ENCODE peak calls at places on chromosomes 7 and 10, in eight cellular contexts. O is cardiac muscle cell, D is AG04450, M is spleen, A is HFF-Myc, L is nephron progenitor cell, F is HFFc6, C is transverse colon. J is an unnamed sample.
A peak's percentile ranks its signal among the peaks of the same experiment; 100 is the strongest.

GRCh38 chr7:34991938-34992840 is 45.1 kb downstream of the DPY19L1 start:
- DNase-seq in O (peak; percentile 79), D (no peak), M (peak; percentile 75), A (no peak), L (no peak), F (peak; percentile 28), C (peak; percentile 51), J (peak; percentile 7)

GRCh38 chr10:95456486-95456885 is 104.7 kb downstream of the SORBS1 start:
- DNase-seq in O (no peak), D (no peak), M (no peak), A (no peak), L (no peak), F (no peak), C (no peak), J (no peak)

GRCh38 chr10:129646921-129647320 is 179.9 kb downstream of the MGMT start:
- DNase-seq in O (no peak), D (no peak), M (no peak), A (no peak), L (no peak), F (no peak), C (no peak), J (no peak)

GRCh38 chr10:61110188-61110844 is 166.3 kb upstream of the RHOBTB1 start:
- DNase-seq in O (peak; percentile 11), D (peak; percentile 47), M (no peak), A (no peak), L (no peak), F (peak; percentile 15), C (no peak), J (no peak)

GRCh38 chr10:112373912-112374338 is at the start of gene ACSL5:
- DNase-seq in O (no peak), D (no peak), M (no peak), A (no peak), L (no peak), F (no peak), C (peak; percentile 73), J (no peak)

GRCh38 chr7:131284702-131285419 is 42.8 kb upstream of the MKLN1 start:
- DNase-seq in O (no peak), D (no peak), M (no peak), A (no peak), L (peak; percentile 8), F (no peak), C (no peak), J (peak; percentile 95)

GRCh38 chr7:94313926-94314325 is 80.8 kb upstream of the COL1A2 start:
- DNase-seq in O (peak; percentile 76), D (no peak), M (no peak), A (no peak), L (no peak), F (no peak), C (no peak), J (no peak)

GRCh38 chr7:151716339-151716722 is 160.6 kb downstream of the PRKAG2 start:
- DNase-seq in O (no peak), D (no peak), M (no peak), A (no peak), L (no peak), F (no peak), C (peak; percentile 63), J (peak; percentile 46)

GRCh38 chr10:6145414-6145978 is 56.7 kb downstream of the RBM17 start:
- DNase-seq in O (no peak), D (no peak), M (peak; percentile 90), A (no peak), L (peak; percentile 63), F (no peak), C (peak; percentile 29), J (peak; percentile 19)

GRCh38 chr7:23544913-23545354 is 13.2 kb upstream of the TRA2A start:
- DNase-seq in O (peak; percentile 35), D (no peak), M (no peak), A (peak; percentile 29), L (no peak), F (peak; percentile 24), C (no peak), J (no peak)

GRCh38 chr7:64101126-64101942 is 56.1 kb downstream of the ZNF727 start:
- DNase-seq in O (no peak), D (no peak), M (no peak), A (no peak), L (no peak), F (no peak), C (no peak), J (no peak)

GRCh38 chr7:87231243-87231642 is 11.7 kb upstream of the TMEM243 start:
- DNase-seq in O (no peak), D (no peak), M (no peak), A (no peak), L (no peak), F (no peak), C (no peak), J (peak; percentile 86)

GRCh38 chr10:113436836-113437235 is 116.0 kb upstream of the HABP2 start:
- DNase-seq in O (no peak), D (no peak), M (no peak), A (no peak), L (no peak), F (no peak), C (no peak), J (no peak)

GRCh38 chr10:15419279-15419874 is 48.3 kb upstream of the FAM171A1 start:
- DNase-seq in O (peak; percentile 64), D (peak; percentile 7), M (no peak), A (no peak), L (peak; percentile 53), F (peak; percentile 21), C (peak; percentile 47), J (peak; percentile 29)

GRCh38 chr10:80924063-80924952 is 386.6 kb downstream of the SH2D4B start:
- DNase-seq in O (peak; percentile 55), D (no peak), M (no peak), A (no peak), L (peak; percentile 66), F (peak; percentile 13), C (peak; percentile 41), J (peak; percentile 51)

GRCh38 chr10:78045237-78045636 is 11.6 kb downstream of the RPS24 start:
- DNase-seq in O (no peak), D (no peak), M (no peak), A (no peak), L (no peak), F (no peak), C (no peak), J (peak; percentile 5)

DNA sequence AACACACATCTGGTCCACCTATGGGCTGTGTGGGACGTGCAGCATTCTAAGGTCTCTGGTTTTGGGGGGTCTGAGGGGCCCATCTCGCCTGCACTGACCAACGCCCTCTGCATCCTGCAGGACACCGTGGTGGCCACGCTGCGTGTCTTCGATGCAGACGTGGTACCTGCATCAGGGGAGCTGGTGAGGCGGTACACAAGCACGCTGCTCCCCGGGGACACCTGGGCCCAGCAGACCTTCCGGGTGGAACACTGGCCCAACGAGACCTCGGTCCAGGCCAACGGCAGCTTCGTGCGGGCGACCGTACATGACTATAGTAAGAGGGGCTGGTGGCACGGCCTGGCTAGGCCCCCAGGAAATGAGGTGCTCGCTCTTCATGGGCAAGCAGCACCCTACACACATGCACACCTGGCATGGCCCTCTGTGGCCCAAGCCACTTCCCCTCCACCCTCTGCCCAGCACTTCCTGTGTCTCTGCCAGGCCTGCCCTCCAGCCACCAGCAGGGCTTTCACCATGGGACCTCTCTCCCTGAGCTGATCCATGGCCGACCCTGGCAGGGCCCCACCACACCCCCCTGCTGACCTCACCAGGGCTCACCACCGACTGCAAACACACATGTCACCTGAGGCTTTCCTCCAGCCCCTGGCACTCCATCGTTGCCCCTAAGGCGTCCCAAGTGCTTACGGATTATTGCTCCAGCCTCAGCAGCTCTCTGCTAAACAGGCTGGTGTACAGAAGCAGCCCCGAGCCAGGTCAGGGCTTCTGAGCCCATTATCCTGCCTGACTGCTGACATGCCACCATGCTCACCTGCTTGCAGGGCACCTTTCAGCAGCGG is 29.6 kb downstream of the RET start:
- DNase-seq in O (no peak), D (no peak), M (no peak), A (no peak), L (no peak), F (no peak), C (no peak), J (no peak)
- TF ChIP-seq CTCF in O (no peak), D (no peak), M (no peak), A (no peak), L (no peak), F (no peak), C (no peak), J (no peak)

GRCh38 chr10:91409869-91410637 is at the start of gene HECTD2:
- DNase-seq in O (peak; percentile 87), D (no peak), M (peak; percentile 96), A (no peak), L (peak; percentile 86), F (peak; percentile 58), C (peak; percentile 84), J (peak; percentile 82)
- TF ChIP-seq CTCF in O (peak; percentile 16), D (peak; percentile 31), M (peak; percentile 47), A (no peak), L (no peak), F (peak; percentile 58), C (no peak), J (peak; percentile 65)

DNA sequence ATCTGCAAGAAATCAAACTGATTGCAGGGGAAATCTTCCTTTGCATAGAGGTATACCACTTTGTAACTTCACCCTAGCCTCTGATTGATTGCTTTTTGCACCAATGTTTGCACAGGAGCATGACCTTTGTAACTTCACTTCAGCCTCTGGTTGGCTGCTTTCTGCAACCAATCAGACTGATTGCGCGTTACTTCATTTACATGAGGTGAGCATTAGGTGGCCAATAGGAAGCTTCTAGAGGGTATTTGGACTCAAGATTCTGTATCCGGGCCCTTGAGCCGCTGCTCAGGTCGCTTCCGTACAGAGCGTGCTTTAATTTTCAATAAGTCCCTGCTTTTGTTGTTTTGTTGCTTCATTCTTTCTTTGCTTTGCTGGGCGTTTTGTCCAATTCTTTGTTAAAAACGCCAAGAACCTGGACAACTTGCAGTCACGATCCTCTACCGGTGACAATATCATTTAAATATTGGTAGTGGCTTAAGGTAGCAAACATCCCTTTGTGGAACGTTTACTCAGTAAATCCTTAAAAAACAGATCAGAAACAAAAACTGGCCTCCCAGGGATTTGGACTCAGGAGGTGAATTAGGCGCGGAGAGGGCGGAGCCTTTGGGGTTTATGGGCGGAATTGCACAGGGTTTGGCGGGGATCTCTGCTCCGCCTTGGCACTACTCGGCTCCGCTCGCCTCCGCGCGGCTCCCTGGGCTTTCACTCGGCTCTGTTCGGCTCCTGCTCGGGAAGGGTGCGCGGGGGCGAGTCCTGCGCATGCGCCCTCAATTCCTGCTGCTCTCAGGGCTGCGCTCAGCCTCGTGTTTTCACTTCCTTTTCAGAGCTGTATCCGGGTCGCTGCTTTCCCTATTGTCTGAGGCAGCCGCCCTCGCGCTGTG is at the start of gene PHF14:
- DNase-seq in O (peak; percentile 99), D (peak; percentile 93), M (peak; percentile 98), A (peak; percentile 92), L (peak; percentile 95), F (peak; percentile 94), C (peak; percentile 98), J (peak; percentile 97)
- TF ChIP-seq CTCF in O (no peak), D (no peak), M (no peak), A (no peak), L (no peak), F (no peak), C (no peak), J (no peak)

DNA sequence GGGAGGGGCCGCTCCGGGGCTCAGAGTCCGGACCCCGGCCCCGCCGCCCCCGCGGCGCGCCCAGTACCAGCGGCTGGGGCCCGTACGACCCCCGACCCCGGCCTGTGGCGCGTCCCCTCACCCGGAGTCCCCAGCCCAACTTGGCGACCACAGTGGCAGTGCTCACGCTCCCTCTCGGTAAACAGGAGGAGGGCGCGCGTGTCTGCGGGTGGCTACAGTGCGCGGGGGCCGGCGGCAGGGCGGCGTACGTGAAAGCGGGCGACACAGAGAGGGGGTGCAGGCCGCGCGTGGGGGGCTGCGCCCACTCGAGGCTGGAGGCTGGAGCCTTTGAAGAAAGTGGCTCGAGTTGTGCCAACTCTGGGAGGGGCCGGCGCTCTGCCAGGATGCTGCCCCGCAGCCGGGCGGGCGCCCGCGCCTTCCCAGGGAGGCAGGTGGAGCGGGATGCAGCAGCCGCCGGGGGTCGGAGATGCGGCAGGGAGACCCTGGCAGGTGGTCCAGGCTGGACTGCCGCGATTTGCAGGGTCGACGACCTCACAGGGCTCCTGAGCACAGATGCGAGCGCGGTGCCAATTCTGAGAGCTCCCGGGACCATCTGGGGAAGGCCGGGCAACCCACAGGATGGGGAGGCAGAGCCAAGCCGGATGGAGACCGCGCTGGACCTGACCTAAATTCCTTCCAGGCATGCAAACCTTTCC is 655 bp downstream of the PTPRE start:
- DNase-seq in O (peak; percentile 80), D (no peak), M (peak; percentile 86), A (no peak), L (peak; percentile 47), F (no peak), C (peak; percentile 44), J (peak; percentile 8)
- TF ChIP-seq CTCF in O (no peak), D (no peak), M (no peak), A (no peak), L (no peak), F (no peak), C (no peak), J (no peak)

J was measured in thyroid gland.